ENCODE peak calls at places on chromosomes 3 and 15, in seven cellular contexts. L is COR-L47, Q is fibroblast of mammary gland, Y is hepatic stellate cell, H is pulmonary artery endothelial cell, B is anterior cingulate cortex, P is ELR. C is an unnamed sample.

GRCh38 chr3:74469713-74470112 is 144.7 kb downstream of the CNTN3 start:
- DNase-seq in P (no peak), B (no peak), Y (no peak), L (no peak), Q (no peak), H (no peak), C (no peak)

GRCh38 chr3:72265661-72266370 is 480.9 kb upstream of the PROK2 start:
- DNase-seq in P (no peak), B (no peak), Q (no peak), H (no peak), L (no peak), Y (no peak), C (no peak)

GRCh38 chr3:55439657-55440405 is 47.3 kb downstream of the WNT5A start:
- DNase-seq in L (no peak), H (no peak), B (no peak), Y (no peak), Q (no peak), P (no peak), C (no peak)

GRCh38 chr3:127121850-127122249 is 71.1 kb upstream of the PRR23E start:
- DNase-seq in Y (no peak), L (no peak), Q (no peak), P (no peak), H (no peak), B (no peak), C (no peak)

GRCh38 chr15:84658080-84658787 is at the start of gene NMB:
- DNase-seq in L (peak), B (peak), P (peak), Y (peak), Q (peak), H (no peak), C (peak)

GRCh38 chr15:38905634-38906033 is 341.0 kb upstream of the RASGRP1 start:
- DNase-seq in Y (no peak), B (no peak), P (peak), Q (peak), H (no peak), L (no peak), C (no peak)

GRCh38 chr3:133595341-133595740 is 21.9 kb downstream of the CDV3 start:
- DNase-seq in H (no peak), L (no peak), Q (peak), B (no peak), P (peak), Y (no peak), C (no peak)

GRCh38 chr15:90756916-90757315 is 39.8 kb downstream of the BLM start:
- DNase-seq in L (no peak), P (no peak), Y (no peak), Q (no peak), H (no peak), B (no peak), C (no peak)

GRCh38 chr15:61916104-61916503 is 144.1 kb downstream of the VPS13C start:
- DNase-seq in L (peak), P (peak), H (no peak), Y (no peak), B (no peak), Q (peak), C (no peak)

GRCh38 chr15:71116942-71117341 is 1.7 kb downstream of the THSD4 start:
- DNase-seq in Q (no peak), H (no peak), P (peak), L (no peak), Y (no peak), B (no peak), C (no peak)

GRCh38 chr15:63072809-63073277 is 30.3 kb downstream of the TPM1 start:
- DNase-seq in Q (no peak), P (no peak), L (no peak), H (no peak), B (no peak), Y (no peak), C (no peak)

C was measured in NCI-H2029.